ENCODE peak calls at places on chromosomes 6 and 20, in four cellular contexts. E is NCI-H774; L is NCI-H1930; P is stimulated activated naive CD8-positive, alpha-beta T cell treated with anti-CD3 and anti-CD28 coated beads, Interleukin-15, amount 100 ng/mL, for 72 hours. C is an unnamed sample.

GRCh38 chr6:31541059-31541657 is 645 bp downstream of the DDX39B start:
- DNase-seq in E (no peak), L (no peak), P (peak), C (peak)

GRCh38 chr6:43856005-43856765 is 86.2 kb downstream of the VEGFA start:
- DNase-seq in E (no peak), L (no peak), P (no peak), C (no peak)

GRCh38 chr6:1724124-1724523 is 114.4 kb downstream of the FOXC1 start:
- DNase-seq in E (no peak), L (no peak), P (no peak), C (no peak)

GRCh38 chr6:25883991-25884390 is 9.9 kb upstream of the SLC17A3 start:
- DNase-seq in E (no peak), L (no peak), P (no peak), C (no peak)

GRCh38 chr6:25717856-25718740 is 36.4 kb upstream of the SLC17A4 start:
- DNase-seq in E (peak), L (no peak), P (no peak), C (no peak)

GRCh38 chr6:169905041-169905807 is 153.8 kb downstream of the ERMARD start:
- DNase-seq in E (no peak), L (no peak), P (no peak), C (no peak)

GRCh38 chr6:165728196-165728595 is 65.2 kb upstream of the PDE10A start:
- DNase-seq in E (no peak), L (no peak), P (no peak), C (no peak)

GRCh38 chr6:149964243-149965190 is 774 bp downstream of the ULBP1 start:
- DNase-seq in E (no peak), L (no peak), P (peak), C (no peak)

GRCh38 chr20:39853664-39854063 is 835.4 kb downstream of the MAFB start:
- DNase-seq in E (no peak), L (no peak), P (no peak), C (no peak)

GRCh38 chr6:140475086-140475485 is 1100.6 kb upstream of the CITED2 start:
- DNase-seq in E (no peak), L (no peak), P (no peak), C (no peak)

GRCh38 chr6:33272358-33273128 is 668 bp downstream of the RPS18 start:
- DNase-seq in E (no peak), L (no peak), P (no peak), C (no peak)

GRCh38 chr6:158016571-158017383 is 35.1 kb downstream of the SYNJ2 start:
- DNase-seq in E (no peak), L (no peak), P (no peak), C (no peak)

GRCh38 chr20:62141397-62142251 is 1.6 kb downstream of the PSMA7 start:
- DNase-seq in E (no peak), L (no peak), P (no peak), C (no peak)

GRCh38 chr20:48723308-48724264 is 104.2 kb downstream of the PREX1 start:
- DNase-seq in E (no peak), L (no peak), P (no peak), C (no peak)

GRCh38 chr6:41664271-41664670 is 26.0 kb downstream of the MDFI start:
- DNase-seq in E (no peak), L (no peak), P (no peak), C (no peak)

GRCh38 chr6:157079277-157079676 is 244.0 kb downstream of the TMEM242 start:
- DNase-seq in E (no peak), L (no peak), P (no peak), C (no peak)

GRCh38 chr6:90021701-90022100 is 127.4 kb downstream of the GJA10 start:
- DNase-seq in E (no peak), L (no peak), P (no peak), C (no peak)

GRCh38 chr6:47669684-47670515 is 28.5 kb upstream of the ADGRF4 start:
- DNase-seq in E (no peak), L (no peak), P (no peak), C (no peak)

GRCh38 chr6:67888886-67889681 is 746.0 kb upstream of the ADGRB3 start:
- DNase-seq in E (no peak), L (no peak), P (no peak), C (no peak)

GRCh38 chr20:34171640-34172039 is 59.6 kb upstream of the EIF2S2 start:
- DNase-seq in E (no peak), L (no peak), P (no peak), C (no peak)

GRCh38 chr6:90097357-90097756 is 199.3 kb downstream of the BACH2 start:
- DNase-seq in E (no peak), L (no peak), P (no peak), C (no peak)

GRCh38 chr6:108174371-108175175 is 8.8 kb downstream of the NR2E1 start:
- DNase-seq in E (no peak), L (no peak), P (peak), C (peak)

GRCh38 chr20:34794006-34794585 is 31.4 kb downstream of the NCOA6 start:
- DNase-seq in E (no peak), L (no peak), P (no peak), C (no peak)

GRCh38 chr6:157779705-157780604 is 43.1 kb upstream of the SNX9 start:
- DNase-seq in E (no peak), L (no peak), P (no peak), C (no peak)

GRCh38 chr6:119323478-119323877 is 26.1 kb downstream of the MAN1A1 start:
- DNase-seq in E (no peak), L (no peak), P (no peak), C (no peak)

GRCh38 chr6:15400572-15401004 is 154.7 kb downstream of the JARID2 start:
- DNase-seq in E (peak), L (no peak), P (no peak), C (no peak)

GRCh38 chr6:80742481-80742880 is 636.0 kb downstream of the BCKDHB start:
- DNase-seq in E (no peak), L (no peak), P (no peak), C (no peak)

GRCh38 chr6:20800653-20801052 is 266.4 kb downstream of the CDKAL1 start:
- DNase-seq in E (no peak), L (no peak), P (no peak), C (no peak)

GRCh38 chr6:22457986-22458385 is 111.4 kb upstream of the HDGFL1 start:
- DNase-seq in E (no peak), L (no peak), P (no peak), C (no peak)

GRCh38 chr6:112183271-112183671 is 71.1 kb downstream of the LAMA4 start:
- DNase-seq in E (no peak), L (no peak), P (no peak), C (no peak)

GRCh38 chr6:104705095-104705707 is 154.5 kb downstream of the HACE1 start:
- DNase-seq in E (no peak), L (no peak), P (no peak), C (no peak)

GRCh38 chr6:149179431-149179830 is 138.1 kb upstream of the TAB2 start:
- DNase-seq in E (no peak), L (no peak), P (no peak), C (no peak)

GRCh38 chr6:951782-952181 is 258.8 kb upstream of the EXOC2 start:
- DNase-seq in E (no peak), L (no peak), P (no peak), C (no peak)

GRCh38 chr6:21905531-21905930 is 312.0 kb downstream of the SOX4 start:
- DNase-seq in E (no peak), L (no peak), P (no peak), C (no peak)